ENCODE peak calls at places on chromosomes 11 and 22, in seven cellular contexts. X is coronary artery, I is upper lobe of left lung, B is nephron progenitor cell, Z is body of pancreas, F is right atrium auricular region, O is K562. Q is an unnamed sample.

GRCh38 chr22:43592470-43592869 is 180.7 kb downstream of the MPPED1 start:
- DNase-seq in X (no peak), I (no peak), B (peak; percentile 18), Z (no peak), F (no peak), O (no peak), Q (no peak)

GRCh38 chr11:93986716-93987115 is 34.4 kb upstream of the HEPHL1 start:
- DNase-seq in X (no peak), I (peak; percentile 64), B (no peak), Z (peak; percentile 69), F (no peak), O (no peak), Q (no peak)

GRCh38 chr11:111788464-111788863 is 22.3 kb upstream of the PPP2R1B start:
- DNase-seq in X (no peak), I (no peak), B (no peak), Z (no peak), F (no peak), O (no peak), Q (no peak)

GRCh38 chr11:110712643-110713468 is 619 bp upstream of the ARHGAP20 start:
- DNase-seq in X (peak; percentile 75), I (peak; percentile 51), B (peak; percentile 7), Z (no peak), F (no peak), O (no peak), Q (peak; percentile 23)

GRCh38 chr11:36577373-36577772 is 9.6 kb downstream of the RAG1 start:
- DNase-seq in X (no peak), I (no peak), B (no peak), Z (no peak), F (no peak), O (no peak), Q (no peak)

GRCh38 chr22:30609260-30610185 is 2.5 kb downstream of the TCN2 start:
- DNase-seq in X (no peak), I (peak; percentile 67), B (no peak), Z (peak; percentile 34), F (peak; percentile 79), O (peak; percentile 81), Q (peak; percentile 40)

GRCh38 chr11:10385696-10386095 is 69.4 kb upstream of the AMPD3 start:
- DNase-seq in X (no peak), I (no peak), B (no peak), Z (peak; percentile 34), F (peak; percentile 81), O (no peak), Q (no peak)

GRCh38 chr11:34105957-34106504 is 602 bp downstream of the NAT10 start:
- DNase-seq in X (no peak), I (no peak), B (no peak), Z (no peak), F (no peak), O (no peak), Q (no peak)

GRCh38 chr22:29149841-29150555 is 55.7 kb upstream of the EMID1 start:
- DNase-seq in X (no peak), I (no peak), B (no peak), Z (no peak), F (no peak), O (no peak), Q (no peak)

GRCh38 chr11:89660234-89660633 is 49.9 kb upstream of the TRIM77 start:
- DNase-seq in X (no peak), I (no peak), B (no peak), Z (no peak), F (no peak), O (no peak), Q (no peak)

GRCh38 chr22:48894064-48894671 is 933.5 kb downstream of the BRD1 start:
- DNase-seq in X (peak; percentile 60), I (peak; percentile 11), B (no peak), Z (no peak), F (peak; percentile 40), O (peak; percentile 42), Q (no peak)
- TF ChIP-seq CTCF in X (no peak), I (no peak), B (peak; percentile 27), Z (no peak), F (no peak), O (peak; percentile 16), Q (no peak)

GRCh38 chr11:124970925-124971324 is 16.9 kb downstream of the CCDC15 start:
- DNase-seq in X (no peak), I (no peak), B (no peak), Z (no peak), F (no peak), O (no peak), Q (no peak)
- TF ChIP-seq CTCF in X (no peak), I (no peak), B (no peak), Z (no peak), F (no peak), O (no peak), Q (no peak)

GRCh38 chr11:16749666-16750065 is 11.2 kb downstream of the C11orf58 start:
- DNase-seq in X (no peak), I (no peak), B (no peak), Z (no peak), F (no peak), O (no peak), Q (no peak)
- TF ChIP-seq CTCF in X (no peak), I (no peak), B (no peak), Z (no peak), F (no peak), O (no peak), Q (no peak)

DNA sequence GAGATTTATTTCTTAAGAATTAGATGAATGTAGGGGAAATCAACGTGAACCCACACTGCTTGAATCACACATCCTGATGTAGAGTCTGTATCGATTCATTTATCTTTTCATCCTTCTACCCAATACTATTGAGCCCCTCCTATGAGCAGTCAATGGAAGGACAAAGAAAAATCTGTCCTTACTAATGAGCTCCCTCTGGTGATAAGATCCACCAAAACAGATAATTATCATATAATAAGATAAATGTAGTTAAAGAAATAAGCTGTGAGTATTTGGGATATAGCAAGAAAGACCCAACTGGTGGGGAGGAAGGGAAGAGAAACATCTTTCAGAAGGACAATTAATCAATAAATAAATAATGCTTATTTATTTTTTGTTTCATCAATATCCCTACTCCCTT is 385.1 kb upstream of the CCDC90B start:
- DNase-seq in X (no peak), I (no peak), B (no peak), Z (no peak), F (no peak), O (no peak), Q (no peak)
- TF ChIP-seq CTCF in X (no peak), I (no peak), B (no peak), Z (no peak), F (no peak), O (no peak), Q (no peak)

DNA sequence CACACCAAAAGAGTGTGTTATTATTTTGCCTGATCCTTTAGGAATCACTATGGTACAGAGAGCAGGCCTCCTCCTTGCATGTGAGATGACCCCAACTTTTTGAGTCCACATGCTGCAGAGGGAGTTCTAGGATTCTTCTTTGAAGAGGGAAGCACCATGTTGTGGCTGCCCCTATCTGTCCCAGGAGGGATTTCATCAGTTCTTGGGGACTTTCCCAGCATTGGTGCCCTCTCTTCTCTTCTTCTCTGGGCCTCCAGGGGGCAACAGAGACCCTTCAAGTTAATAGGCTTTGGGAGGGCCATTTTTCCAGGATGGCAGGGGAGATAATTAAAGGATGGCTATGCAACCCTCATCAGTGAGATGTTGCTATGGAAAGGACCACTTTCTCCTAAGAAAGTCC is 3.6 kb downstream of the MMP1 start:
- DNase-seq in X (no peak), I (no peak), B (peak; percentile 6), Z (no peak), F (no peak), O (peak; percentile 20), Q (no peak)
- TF ChIP-seq CTCF in X (no peak), I (no peak), B (peak; percentile 33), Z (no peak), F (no peak), O (peak; percentile 59), Q (no peak)

Q was measured in omental fat pad.